ENCODE peak calls at places on chromosomes 3 and 15, in five cellular contexts. K, Q, S, O and E are unnamed samples.

GRCh38 chr3:155604967-155605366 is 139.9 kb downstream of the PLCH1 start:
- DNase-seq in K (no peak), O (no peak), Q (no peak), S (no peak), E (no peak)

GRCh38 chr3:103137830-103138229 is 703.0 kb downstream of the ZPLD1 start:
- DNase-seq in S (no peak), K (no peak), O (no peak), Q (no peak), E (no peak)

GRCh38 chr3:105367406-105368213 is 901 bp downstream of the ALCAM start:
- DNase-seq in O (peak), S (peak), Q (peak), K (no peak), E (peak)

GRCh38 chr3:155870945-155871745 is 695 bp downstream of the GMPS start:
- DNase-seq in O (peak), K (no peak), Q (no peak), S (no peak), E (peak)

GRCh38 chr3:72418149-72418686 is 430.0 kb downstream of the SHQ1 start:
- DNase-seq in K (no peak), S (peak), O (peak), Q (no peak), E (no peak)

GRCh38 chr3:88013592-88013991 is 45.2 kb downstream of the CGGBP1 start:
- DNase-seq in Q (no peak), S (no peak), O (no peak), K (no peak), E (no peak)

GRCh38 chr3:194243172-194243861 is 107.4 kb downstream of the HES1 start:
- DNase-seq in K (no peak), Q (no peak), O (no peak), S (no peak), E (no peak)

GRCh38 chr3:133862161-133862560 is 33.5 kb downstream of the RAB6B start:
- DNase-seq in K (no peak), Q (no peak), S (no peak), O (no peak), E (no peak)

GRCh38 chr3:29338981-29339833 is 58.3 kb downstream of the RBMS3 start:
- DNase-seq in Q (no peak), S (no peak), O (peak), K (no peak), E (no peak)

GRCh38 chr15:56598991-56599390 is 134.1 kb upstream of the MNS1 start:
- DNase-seq in S (peak), O (peak), K (no peak), Q (no peak), E (peak)

GRCh38 chr3:5221701-5222100 is 34.2 kb downstream of the EDEM1 start:
- DNase-seq in O (peak), Q (no peak), K (no peak), S (no peak), E (no peak)

GRCh38 chr15:80613762-80614365 is 81.2 kb upstream of the ABHD17C start:
- DNase-seq in K (no peak), S (no peak), Q (no peak), O (no peak), E (no peak)

GRCh38 chr3:155676252-155676981 is 68.5 kb downstream of the PLCH1 start:
- DNase-seq in O (peak), Q (no peak), K (no peak), S (peak), E (peak)

DNA sequence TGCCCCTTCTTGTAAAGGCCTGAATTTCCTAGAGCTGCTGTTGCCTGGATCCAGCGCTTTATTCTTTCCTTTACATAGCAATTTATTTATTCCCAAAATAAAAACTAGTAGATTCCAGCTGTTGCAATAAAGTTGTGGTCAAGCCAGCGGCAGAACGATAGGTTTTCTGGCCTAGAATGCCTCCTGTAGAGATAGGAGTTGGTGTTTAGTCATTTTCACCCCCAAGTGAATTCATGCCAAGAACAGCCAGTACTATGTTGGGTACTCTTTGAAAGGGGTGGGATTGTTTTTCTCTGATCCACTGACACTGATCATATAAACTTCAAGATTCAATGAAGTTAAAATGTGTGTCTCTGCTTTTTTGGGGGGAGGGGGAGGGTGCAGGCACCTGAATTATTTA is 69.7 kb downstream of the KLHL25 start:
- DNase-seq in S (no peak), O (peak), Q (no peak), K (no peak), E (peak)
- H3K4me3 ChIP-seq in S (no peak), O (no peak), Q (no peak), K (no peak), E (no peak)

DNA sequence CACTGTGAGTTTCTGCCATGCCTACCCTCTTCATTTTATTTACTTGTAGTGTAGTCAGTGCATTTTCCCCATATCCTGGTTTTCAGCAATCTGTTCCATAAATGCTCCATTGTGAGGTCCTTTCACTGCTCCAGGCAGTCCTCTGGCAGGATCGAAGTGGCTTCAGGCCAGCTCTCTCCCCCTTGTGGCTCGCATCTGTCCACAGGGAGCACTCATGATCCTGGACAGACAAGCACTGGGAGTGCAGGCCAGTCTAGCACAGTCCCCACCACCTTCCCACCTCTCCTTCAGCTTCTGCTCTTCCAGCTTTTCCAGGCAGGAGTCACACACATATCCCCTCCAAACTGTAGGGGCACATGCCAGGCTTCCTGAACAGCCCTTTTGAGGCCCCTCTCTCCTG is 173.6 kb downstream of the PPM1L start:
- DNase-seq in O (peak), Q (no peak), S (no peak), K (no peak), E (no peak)
- TF ChIP-seq CTCF in O (peak), Q (no peak), S (no peak), K (peak), E (no peak)

DNA sequence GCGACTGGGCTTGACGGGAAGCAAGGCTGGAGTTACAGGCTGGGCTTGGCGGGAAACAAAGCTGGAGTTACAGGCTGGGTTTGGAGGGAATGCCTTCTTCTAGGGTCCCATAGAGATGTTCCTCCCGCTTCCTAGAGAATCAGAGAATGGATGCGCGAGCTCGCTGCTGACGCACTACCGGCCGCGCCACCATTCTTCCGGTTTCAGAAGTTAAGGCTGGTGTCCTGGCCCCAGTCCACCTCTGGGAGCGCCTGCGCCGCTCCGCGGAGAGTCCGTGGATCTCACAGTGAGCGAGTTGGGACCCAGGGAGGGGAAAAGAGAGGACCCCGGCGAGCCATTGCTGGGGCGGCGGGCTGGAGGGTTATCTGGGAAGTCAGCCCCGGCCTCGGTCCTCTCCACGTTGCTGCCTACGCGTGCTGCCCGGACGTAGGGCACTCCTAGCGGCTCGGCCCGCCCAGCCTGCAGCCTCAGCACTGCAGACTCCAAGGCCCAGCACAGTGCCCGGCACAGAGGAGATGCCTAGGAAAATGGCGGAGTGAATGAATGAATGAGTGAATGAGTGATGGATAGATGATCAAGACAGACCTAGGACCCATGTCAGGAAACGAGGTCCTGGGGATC is at the start of gene ZNF502:
- DNase-seq in Q (no peak), K (no peak), S (peak), O (peak), E (peak)
- H3K4me3 ChIP-seq in Q (peak), K (no peak), S (peak), O (peak), E (peak)

DNA sequence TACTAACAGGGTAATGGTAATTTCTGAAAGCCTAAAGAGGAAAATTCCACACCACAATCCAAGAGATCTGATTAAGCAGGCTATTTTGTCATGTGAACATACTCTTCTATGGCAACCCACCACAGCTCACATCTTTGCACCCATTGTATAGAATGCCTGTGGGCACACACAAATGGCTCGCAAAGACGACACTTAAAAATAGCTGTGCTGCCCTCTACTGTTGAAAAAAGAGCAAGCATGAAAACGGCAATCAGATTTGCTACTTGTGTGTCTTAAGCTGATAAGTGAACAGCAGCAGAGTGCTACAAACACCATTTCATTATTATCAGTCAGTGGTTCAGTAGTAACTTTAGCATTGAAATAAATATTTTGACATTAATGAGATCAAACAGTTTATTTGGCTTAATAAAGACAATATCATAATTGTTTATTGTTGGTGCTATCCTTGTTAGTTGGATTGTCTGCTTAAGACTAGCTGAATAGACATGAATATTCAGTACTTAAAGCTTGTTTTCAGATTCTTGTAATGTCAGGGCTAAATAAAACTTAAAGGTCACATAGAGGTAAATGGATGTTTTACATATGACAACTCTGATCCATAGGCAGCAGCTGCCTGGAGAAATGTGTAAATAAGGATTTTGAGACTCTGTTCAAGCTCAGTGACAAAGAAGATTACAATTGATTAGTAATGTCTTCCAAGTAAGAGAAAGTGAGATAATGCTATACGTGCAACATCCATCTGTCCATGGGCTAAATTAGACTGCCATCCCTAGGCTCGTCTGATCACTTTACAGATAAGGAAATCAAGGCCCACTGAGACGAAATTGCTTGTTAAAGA is 199.1 kb downstream of the LRRN1 start:
- DNase-seq in O (peak), S (peak), K (peak), Q (no peak), E (peak)
- TF ChIP-seq CTCF in O (peak), S (peak), K (peak), Q (no peak), E (no peak)